ENCODE peak calls at places on chromosome 11, in ten cellular contexts. One of them, this sample, is unnamed. For H3K9me3, the result is how much of the 10 kb centered on the place peaks cover.

GRCh38 chr11:9838961-9839360 is 175.1 kb downstream of the SWAP70 start:
- DNase-seq in HepG2: no peak
- DNase-seq in adrenal gland: no peak
- DNase-seq in ovary: no peak
- DNase-seq in HCT116: no peak
- DNase-seq in heart left ventricle: no peak
- DNase-seq in neural progenitor cell: no peak
- DNase-seq in left lung: no peak
- DNase-seq in testis: no peak
- DNase-seq in stomach: no peak
- DNase-seq in this sample: no peak

GRCh38 chr11:26493616-26494015 is 78.4 kb downstream of the MUC15 start:
- DNase-seq in HepG2: no peak
- DNase-seq in adrenal gland: no peak
- DNase-seq in ovary: no peak
- DNase-seq in HCT116: no peak
- DNase-seq in heart left ventricle: no peak
- DNase-seq in neural progenitor cell: peak
- DNase-seq in left lung: no peak
- DNase-seq in testis: no peak
- DNase-seq in stomach: no peak
- DNase-seq in this sample: no peak

GRCh38 chr11:76669901-76670474 is 559 bp downstream of the LRRC32 start:
- DNase-seq in HepG2: no peak
- DNase-seq in adrenal gland: peak
- DNase-seq in ovary: peak
- DNase-seq in HCT116: no peak
- DNase-seq in heart left ventricle: peak
- DNase-seq in neural progenitor cell: peak
- DNase-seq in left lung: peak
- DNase-seq in testis: peak
- DNase-seq in stomach: no peak
- DNase-seq in this sample: peak

GRCh38 chr11:109870313-109870712 is 222.9 kb upstream of the ZC3H12C start:
- DNase-seq in HepG2: no peak
- DNase-seq in adrenal gland: no peak
- DNase-seq in ovary: no peak
- DNase-seq in HCT116: no peak
- DNase-seq in heart left ventricle: no peak
- DNase-seq in neural progenitor cell: no peak
- DNase-seq in left lung: no peak
- DNase-seq in testis: no peak
- DNase-seq in stomach: no peak
- DNase-seq in this sample: no peak

GRCh38 chr11:19648321-19648720 is 64.3 kb upstream of the NAV2 start:
- DNase-seq in HepG2: no peak
- DNase-seq in adrenal gland: no peak
- DNase-seq in ovary: no peak
- DNase-seq in HCT116: no peak
- DNase-seq in heart left ventricle: no peak
- DNase-seq in neural progenitor cell: no peak
- DNase-seq in left lung: no peak
- DNase-seq in testis: no peak
- DNase-seq in stomach: no peak
- DNase-seq in this sample: no peak

GRCh38 chr11:86162257-86162656 is 82.3 kb upstream of the EED start:
- DNase-seq in HepG2: no peak
- DNase-seq in adrenal gland: peak
- DNase-seq in ovary: peak
- DNase-seq in HCT116: no peak
- DNase-seq in heart left ventricle: peak
- DNase-seq in neural progenitor cell: no peak
- DNase-seq in left lung: peak
- DNase-seq in testis: peak
- DNase-seq in stomach: no peak
- DNase-seq in this sample: peak

GRCh38 chr11:95135880-95136279 is 46.2 kb downstream of the ENDOD1 start:
- DNase-seq in HepG2: no peak
- DNase-seq in adrenal gland: no peak
- DNase-seq in ovary: no peak
- DNase-seq in HCT116: no peak
- DNase-seq in heart left ventricle: no peak
- DNase-seq in neural progenitor cell: no peak
- DNase-seq in left lung: no peak
- DNase-seq in testis: no peak
- DNase-seq in stomach: no peak
- DNase-seq in this sample: no peak

GRCh38 chr11:12502041-12502440 is 124.7 kb downstream of the PARVA start:
- DNase-seq in HepG2: no peak
- DNase-seq in adrenal gland: no peak
- DNase-seq in ovary: no peak
- DNase-seq in HCT116: no peak
- DNase-seq in heart left ventricle: no peak
- DNase-seq in neural progenitor cell: no peak
- DNase-seq in left lung: no peak
- DNase-seq in testis: no peak
- DNase-seq in stomach: no peak
- DNase-seq in this sample: no peak

GRCh38 chr11:19511413-19512183 is 201.0 kb upstream of the NAV2 start:
- DNase-seq in HepG2: no peak
- DNase-seq in adrenal gland: peak
- DNase-seq in ovary: peak
- DNase-seq in HCT116: no peak
- DNase-seq in heart left ventricle: no peak
- DNase-seq in neural progenitor cell: no peak
- DNase-seq in left lung: no peak
- DNase-seq in testis: peak
- DNase-seq in stomach: peak
- DNase-seq in this sample: peak

GRCh38 chr11:1382429-1382828 is 7.3 kb upstream of the BRSK2 start:
- DNase-seq in HepG2: no peak
- DNase-seq in adrenal gland: no peak
- DNase-seq in ovary: no peak
- DNase-seq in HCT116: no peak
- DNase-seq in heart left ventricle: no peak
- DNase-seq in neural progenitor cell: no peak
- DNase-seq in left lung: no peak
- DNase-seq in testis: no peak
- DNase-seq in stomach: no peak
- DNase-seq in this sample: no peak
- H3K4me3 ChIP-seq in HepG2: no peak
- H3K4me3 ChIP-seq in adrenal gland: no peak
- H3K4me3 ChIP-seq in ovary: no peak
- H3K4me3 ChIP-seq in HCT116: peak
- H3K4me3 ChIP-seq in heart left ventricle: no peak
- H3K4me3 ChIP-seq in neural progenitor cell: no peak
- H3K4me3 ChIP-seq in left lung: no peak
- H3K4me3 ChIP-seq in testis: peak
- H3K4me3 ChIP-seq in stomach: peak
- H3K4me3 ChIP-seq in this sample: no peak

DNA sequence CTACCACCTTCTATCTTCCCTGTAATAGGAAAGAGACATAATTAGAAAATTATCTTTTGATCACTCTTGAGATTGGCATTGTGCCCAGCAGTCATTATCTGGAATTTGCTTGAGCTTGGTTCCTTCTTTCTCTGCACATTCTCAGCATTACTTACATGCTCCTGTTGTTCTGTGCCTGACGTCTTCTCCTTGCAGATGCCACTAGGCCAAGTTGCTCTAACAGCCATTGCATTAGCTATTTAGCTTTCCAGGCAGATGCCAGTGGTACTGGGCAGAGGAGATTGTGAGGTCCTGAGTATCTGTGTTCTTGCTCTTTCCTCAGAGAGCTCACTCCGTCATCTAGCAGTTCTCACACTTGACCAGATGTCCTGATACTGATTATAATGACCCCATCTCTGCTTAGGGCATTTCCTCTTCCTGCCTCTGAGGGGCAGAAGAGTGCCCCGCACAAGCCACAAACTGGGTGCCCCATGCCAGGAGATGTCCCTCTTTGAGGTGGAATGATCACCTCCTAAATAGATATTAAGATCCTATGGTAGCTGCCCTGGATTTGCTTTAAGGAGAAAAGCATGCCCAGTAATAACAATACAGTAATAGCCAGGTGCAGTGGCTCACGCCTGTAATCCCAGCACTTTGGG is 30.7 kb downstream of the ARHGAP1 start:
- DNase-seq in HepG2: peak
- DNase-seq in adrenal gland: no peak
- DNase-seq in ovary: no peak
- DNase-seq in HCT116: no peak
- DNase-seq in heart left ventricle: peak
- DNase-seq in neural progenitor cell: peak
- DNase-seq in left lung: no peak
- DNase-seq in testis: no peak
- DNase-seq in stomach: peak
- DNase-seq in this sample: no peak
- TF ChIP-seq CTCF in HepG2: peak
- TF ChIP-seq CTCF in adrenal gland: peak
- TF ChIP-seq CTCF in ovary: no peak
- TF ChIP-seq CTCF in HCT116: peak
- TF ChIP-seq CTCF in heart left ventricle: peak
- TF ChIP-seq CTCF in neural progenitor cell: peak
- TF ChIP-seq CTCF in left lung: no peak
- TF ChIP-seq CTCF in testis: no peak
- TF ChIP-seq CTCF in stomach: no peak
- TF ChIP-seq CTCF in this sample: peak

GRCh38 chr11:133827556-133827955 is 17.8 kb downstream of the SPATA19 start:
- DNase-seq in HepG2: no peak
- DNase-seq in adrenal gland: no peak
- DNase-seq in ovary: no peak
- DNase-seq in HCT116: no peak
- DNase-seq in heart left ventricle: no peak
- DNase-seq in neural progenitor cell: no peak
- DNase-seq in left lung: no peak
- DNase-seq in testis: no peak
- DNase-seq in stomach: no peak
- DNase-seq in this sample: no peak
- H3K9me3 ChIP-seq in HepG2: under half
- H3K9me3 ChIP-seq in adrenal gland: under half
- H3K9me3 ChIP-seq in ovary: under half
- H3K9me3 ChIP-seq in HCT116: under half
- H3K9me3 ChIP-seq in heart left ventricle: under half
- H3K9me3 ChIP-seq in neural progenitor cell: under half
- H3K9me3 ChIP-seq in left lung: under half
- H3K9me3 ChIP-seq in testis: under half
- H3K9me3 ChIP-seq in stomach: under half
- H3K9me3 ChIP-seq in this sample: under half

GRCh38 chr11:32658639-32659406 is 75.2 kb downstream of the EIF3M start:
- DNase-seq in HepG2: no peak
- DNase-seq in adrenal gland: no peak
- DNase-seq in ovary: no peak
- DNase-seq in HCT116: no peak
- DNase-seq in heart left ventricle: no peak
- DNase-seq in neural progenitor cell: no peak
- DNase-seq in left lung: no peak
- DNase-seq in testis: no peak
- DNase-seq in stomach: no peak
- DNase-seq in this sample: no peak
- H3K4me3 ChIP-seq in HepG2: no peak
- H3K4me3 ChIP-seq in adrenal gland: no peak
- H3K4me3 ChIP-seq in ovary: no peak
- H3K4me3 ChIP-seq in HCT116: no peak
- H3K4me3 ChIP-seq in heart left ventricle: no peak
- H3K4me3 ChIP-seq in neural progenitor cell: no peak
- H3K4me3 ChIP-seq in left lung: no peak
- H3K4me3 ChIP-seq in testis: no peak
- H3K4me3 ChIP-seq in stomach: no peak
- H3K4me3 ChIP-seq in this sample: no peak

GRCh38 chr11:126968915-126969314 is 31.7 kb downstream of the KIRREL3 start:
- DNase-seq in HepG2: no peak
- DNase-seq in adrenal gland: no peak
- DNase-seq in ovary: no peak
- DNase-seq in HCT116: no peak
- DNase-seq in heart left ventricle: no peak
- DNase-seq in neural progenitor cell: peak
- DNase-seq in left lung: no peak
- DNase-seq in testis: peak
- DNase-seq in stomach: no peak
- DNase-seq in this sample: no peak
- TF ChIP-seq CTCF in HepG2: no peak
- TF ChIP-seq CTCF in adrenal gland: no peak
- TF ChIP-seq CTCF in ovary: no peak
- TF ChIP-seq CTCF in HCT116: no peak
- TF ChIP-seq CTCF in heart left ventricle: no peak
- TF ChIP-seq CTCF in neural progenitor cell: peak
- TF ChIP-seq CTCF in left lung: no peak
- TF ChIP-seq CTCF in testis: no peak
- TF ChIP-seq CTCF in stomach: no peak
- TF ChIP-seq CTCF in this sample: no peak

GRCh38 chr11:68135161-68135560 is 14.0 kb upstream of the CHKA start:
- DNase-seq in HepG2: no peak
- DNase-seq in adrenal gland: peak
- DNase-seq in ovary: no peak
- DNase-seq in HCT116: no peak
- DNase-seq in heart left ventricle: no peak
- DNase-seq in neural progenitor cell: no peak
- DNase-seq in left lung: no peak
- DNase-seq in testis: no peak
- DNase-seq in stomach: no peak
- DNase-seq in this sample: no peak
- H3K9me3 ChIP-seq in HepG2: under half
- H3K9me3 ChIP-seq in adrenal gland: under half
- H3K9me3 ChIP-seq in ovary: under half
- H3K9me3 ChIP-seq in HCT116: under half
- H3K9me3 ChIP-seq in heart left ventricle: under half
- H3K9me3 ChIP-seq in neural progenitor cell: under half
- H3K9me3 ChIP-seq in left lung: under half
- H3K9me3 ChIP-seq in testis: under half
- H3K9me3 ChIP-seq in stomach: under half
- H3K9me3 ChIP-seq in this sample: under half

GRCh38 chr11:46216765-46217089 is 60.7 kb upstream of the CREB3L1 start:
- DNase-seq in HepG2: no peak
- DNase-seq in adrenal gland: peak
- DNase-seq in ovary: no peak
- DNase-seq in HCT116: no peak
- DNase-seq in heart left ventricle: no peak
- DNase-seq in neural progenitor cell: no peak
- DNase-seq in left lung: no peak
- DNase-seq in testis: no peak
- DNase-seq in stomach: no peak
- DNase-seq in this sample: no peak
- H3K4me3 ChIP-seq in HepG2: no peak
- H3K4me3 ChIP-seq in adrenal gland: no peak
- H3K4me3 ChIP-seq in ovary: no peak
- H3K4me3 ChIP-seq in HCT116: no peak
- H3K4me3 ChIP-seq in heart left ventricle: peak
- H3K4me3 ChIP-seq in neural progenitor cell: no peak
- H3K4me3 ChIP-seq in left lung: no peak
- H3K4me3 ChIP-seq in testis: no peak
- H3K4me3 ChIP-seq in stomach: no peak
- H3K4me3 ChIP-seq in this sample: no peak

DNA sequence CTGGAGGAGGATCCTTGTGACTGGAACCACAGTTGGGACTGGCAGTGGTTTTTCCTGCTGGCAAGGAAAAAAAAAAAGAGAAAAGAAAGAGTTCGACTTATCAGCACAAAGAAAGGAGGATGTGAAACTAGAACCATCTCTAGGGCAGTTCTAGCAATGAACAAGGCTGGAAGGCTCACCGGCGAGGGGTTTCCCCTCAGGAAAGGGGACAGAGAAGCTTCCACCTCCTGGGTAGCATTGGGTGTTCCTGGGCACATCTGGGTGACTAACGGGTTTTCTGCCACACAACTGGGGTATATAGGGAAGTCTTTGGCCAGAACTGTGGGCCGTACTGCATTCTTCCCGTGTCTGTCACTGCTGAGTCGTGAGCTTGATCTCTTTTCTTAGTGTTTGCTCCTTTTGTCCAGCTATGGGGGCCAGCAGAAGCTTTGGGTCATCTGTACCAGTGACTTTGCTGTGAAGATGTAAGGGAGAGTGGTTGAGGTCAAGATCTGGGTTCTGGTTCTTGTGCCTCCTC is 109.4 kb upstream of the OR4B1 start:
- DNase-seq in HepG2: no peak
- DNase-seq in adrenal gland: no peak
- DNase-seq in ovary: no peak
- DNase-seq in HCT116: no peak
- DNase-seq in heart left ventricle: no peak
- DNase-seq in neural progenitor cell: no peak
- DNase-seq in left lung: no peak
- DNase-seq in testis: no peak
- DNase-seq in stomach: no peak
- DNase-seq in this sample: no peak
- TF ChIP-seq CTCF in HepG2: no peak
- TF ChIP-seq CTCF in adrenal gland: no peak
- TF ChIP-seq CTCF in ovary: no peak
- TF ChIP-seq CTCF in HCT116: no peak
- TF ChIP-seq CTCF in heart left ventricle: no peak
- TF ChIP-seq CTCF in neural progenitor cell: no peak
- TF ChIP-seq CTCF in left lung: no peak
- TF ChIP-seq CTCF in testis: no peak
- TF ChIP-seq CTCF in stomach: no peak
- TF ChIP-seq CTCF in this sample: no peak